ENCODE peak calls at places on chromosomes 1 and 21, in nine cellular contexts. T is mammary epithelial cell, O is RWPE2, E is HCT116, B is DND-41, K is Karpas-422, F is GM23248, Y is heart left ventricle, L is MG63. W is an unnamed sample.
A peak's percentile ranks its signal among the peaks of the same experiment; 100 is the strongest.

GRCh38 chr1:16248603-16249534 is 11.9 kb upstream of the CPLANE2 start:
- DNase-seq in T (peak; percentile 71), O (no peak), B (peak; percentile 59), L (peak; percentile 76), Y (peak; percentile 89), F (peak; percentile 62), K (no peak), E (peak; percentile 13), W (no peak)

GRCh38 chr1:151934048-151934493 is 24.8 kb upstream of the THEM4 start:
- DNase-seq in Y (no peak), K (peak; percentile 90), L (peak; percentile 23), F (peak; percentile 74), O (no peak), T (peak; percentile 57), B (peak; percentile 52), E (no peak), W (no peak)

GRCh38 chr1:182229907-182230522 is 161.6 kb downstream of the GLUL start:
- DNase-seq in F (peak; percentile 42), B (no peak), L (no peak), K (no peak), E (no peak), Y (no peak), O (no peak), T (no peak), W (no peak)

GRCh38 chr1:2290595-2291510 is 62.7 kb downstream of the SKI start:
- DNase-seq in E (no peak), O (peak; percentile 88), F (peak; percentile 99), T (peak; percentile 94), K (peak; percentile 83), Y (peak; percentile 88), B (peak; percentile 90), L (peak; percentile 92), W (peak; percentile 79)

GRCh38 chr1:218259800-218260199 is 25.3 kb upstream of the RRP15 start:
- DNase-seq in E (peak; percentile 7), F (no peak), L (no peak), Y (no peak), O (no peak), T (peak; percentile 7), K (peak; percentile 71), B (no peak), W (no peak)

GRCh38 chr1:33242652-33243051 is 13.6 kb upstream of the ZNF362 start:
- DNase-seq in K (no peak), L (no peak), Y (no peak), B (no peak), F (no peak), T (no peak), E (no peak), O (no peak), W (no peak)

GRCh38 chr1:111275780-111276433 is 14.7 kb upstream of the CHIA start:
- DNase-seq in Y (no peak), E (no peak), B (no peak), F (peak; percentile 8), L (no peak), T (peak; percentile 8), K (no peak), O (no peak), W (no peak)

GRCh38 chr1:202247837-202248795 is 54.5 kb downstream of the LGR6 start:
- DNase-seq in B (no peak), O (peak; percentile 30), E (no peak), F (no peak), Y (no peak), T (no peak), L (no peak), K (no peak), W (no peak)

GRCh38 chr21:43864806-43865470 is at the start of gene AGPAT3:
- DNase-seq in Y (peak; percentile 35), O (no peak), T (no peak), E (no peak), L (peak; percentile 49), F (peak; percentile 51), B (peak; percentile 48), K (peak; percentile 75), W (peak; percentile 30)

GRCh38 chr1:67383999-67384638 is 46.1 kb downstream of the SERBP1 start:
- DNase-seq in Y (no peak), T (no peak), E (no peak), B (no peak), F (no peak), K (no peak), L (no peak), O (no peak), W (no peak)
- H3K9me3 ChIP-seq in Y (peaks cover 6% of the 10 kb centered on the region), T (peaks cover 14% of the 10 kb centered on the region), E (no peaks in the 10 kb centered on the region), B (peaks cover 21% of the 10 kb centered on the region), F (no peaks in the 10 kb centered on the region), K (peaks cover 5% of the 10 kb centered on the region), L (peaks cover 13% of the 10 kb centered on the region), O (peaks cover 8% of the 10 kb centered on the region), W (no peaks in the 10 kb centered on the region)

DNA sequence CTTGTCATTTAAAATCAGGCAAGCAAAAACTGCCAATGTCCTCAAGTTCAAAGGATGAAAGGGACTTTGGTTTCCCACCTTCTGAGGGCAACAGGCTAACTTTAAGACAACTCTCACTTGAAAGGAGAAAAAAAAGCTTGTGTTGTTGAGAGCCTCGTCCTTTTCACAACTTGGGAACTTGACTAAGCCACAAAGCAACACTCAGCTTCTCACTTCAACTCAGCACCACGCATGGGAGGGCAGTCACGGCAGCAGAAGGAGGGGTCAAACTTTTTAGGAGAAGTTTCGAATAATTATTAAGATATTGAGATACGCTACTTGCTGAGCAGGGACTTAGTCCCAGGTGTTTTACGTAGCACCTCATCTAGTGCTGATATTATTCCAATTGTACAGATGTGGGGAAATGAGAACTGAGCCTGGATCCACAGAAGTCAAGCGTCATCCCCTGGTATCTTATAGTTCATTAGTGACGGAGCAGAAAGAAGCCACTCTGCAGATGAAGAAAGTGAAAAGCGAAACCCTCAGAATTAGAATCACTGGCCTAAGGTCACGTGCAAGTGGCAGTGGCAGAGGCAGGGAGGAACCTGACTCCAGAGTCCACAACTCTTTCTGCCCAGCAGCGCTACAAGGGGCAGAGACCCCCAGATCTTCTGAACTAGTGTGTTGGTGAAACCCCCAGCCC is 83.6 kb downstream of the JAK1 start:
- DNase-seq in K (no peak), F (no peak), L (no peak), O (no peak), T (no peak), E (no peak), B (no peak), Y (no peak), W (no peak)
- H3K36me3 ChIP-seq in K (no peaks in the 10 kb centered on the region), F (peaks cover 10% of the 10 kb centered on the region), L (peaks cover 9% of the 10 kb centered on the region), O (peaks cover 4% of the 10 kb centered on the region), T (no peaks in the 10 kb centered on the region), E (no peaks in the 10 kb centered on the region), B (peaks cover 40% of the 10 kb centered on the region), Y (peaks cover 9% of the 10 kb centered on the region), W (peaks cover 31% of the 10 kb centered on the region)

GRCh38 chr1:244322181-244322580 is 129.5 kb downstream of the ADSS2 start:
- DNase-seq in E (no peak), L (no peak), O (no peak), K (no peak), B (no peak), T (no peak), Y (no peak), F (no peak), W (no peak)
- H3K4me3 ChIP-seq in E (no peak overlapping the region), L (no peak overlapping the region), O (no peak overlapping the region), K (no peak overlapping the region), B (no peak overlapping the region), T (no peak overlapping the region), Y (no peak overlapping the region), F (no peak overlapping the region), W (no peak overlapping the region)

DNA sequence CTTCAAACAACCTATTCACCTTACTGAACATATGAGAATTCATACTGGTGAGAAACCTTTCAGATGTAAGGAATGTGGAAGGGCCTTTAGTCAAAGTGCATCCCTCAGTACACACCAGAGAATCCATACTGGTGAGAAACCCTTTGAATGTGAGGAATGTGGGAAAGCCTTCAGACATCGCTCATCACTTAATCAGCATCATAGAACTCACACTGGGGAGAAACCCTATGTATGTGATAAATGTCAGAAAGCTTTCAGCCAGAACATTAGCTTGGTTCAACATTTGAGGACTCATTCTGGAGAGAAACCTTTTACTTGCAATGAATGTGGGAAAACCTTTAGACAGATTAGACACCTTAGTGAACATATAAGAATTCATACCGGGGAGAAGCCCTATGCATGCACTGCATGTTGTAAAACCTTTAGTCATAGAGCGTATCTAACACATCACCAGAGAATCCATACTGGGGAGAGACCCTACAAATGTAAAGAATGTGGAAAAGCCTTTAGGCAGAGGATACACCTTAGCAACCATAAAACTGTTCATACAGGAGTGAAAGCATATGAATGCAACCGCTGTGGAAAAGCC is 13.2 kb upstream of the EXO5 start:
- DNase-seq in K (no peak), E (no peak), O (no peak), T (no peak), B (no peak), Y (no peak), L (no peak), F (no peak), W (no peak)
- H3K9me3 ChIP-seq in K (peaks cover 49% of the 10 kb centered on the region), E (peaks cover 21% of the 10 kb centered on the region), O (peaks cover 43% of the 10 kb centered on the region), T (peaks cover 39% of the 10 kb centered on the region), B (peaks cover 47% of the 10 kb centered on the region), Y (peaks cover 86% of the 10 kb centered on the region), L (peaks cover 37% of the 10 kb centered on the region), F (peaks cover 3% of the 10 kb centered on the region), W (peaks cover 4% of the 10 kb centered on the region)

GRCh38 chr1:231232870-231233734 is 7.9 kb upstream of the GNPAT start:
- DNase-seq in L (no peak), T (no peak), E (no peak), O (no peak), Y (no peak), F (no peak), B (no peak), K (no peak), W (no peak)
- H3K36me3 ChIP-seq in L (peaks cover 29% of the 10 kb centered on the region), T (peaks cover 9% of the 10 kb centered on the region), E (peaks cover 6% of the 10 kb centered on the region), O (peaks cover 5% of the 10 kb centered on the region), Y (peaks cover 6% of the 10 kb centered on the region), F (peaks cover 4% of the 10 kb centered on the region), B (peaks cover 64% of the 10 kb centered on the region), K (peaks cover 27% of the 10 kb centered on the region), W (no peaks in the 10 kb centered on the region)

GRCh38 chr21:42363331-42363730 is 3.0 kb downstream of the TFF1 start:
- DNase-seq in F (no peak), B (no peak), T (no peak), E (no peak), Y (no peak), K (no peak), L (no peak), O (no peak), W (no peak)

GRCh38 chr21:42367379-42368165 is 1.2 kb upstream of the TFF1 start:
- DNase-seq in T (no peak), O (no peak), L (no peak), B (no peak), F (no peak), K (no peak), E (no peak), Y (no peak), W (no peak)

GRCh38 chr21:42366292-42367010 is at the start of gene TFF1:
- DNase-seq in K (no peak), E (no peak), O (no peak), B (no peak), Y (no peak), F (peak; percentile 7), L (no peak), T (no peak), W (no peak)

GRCh38 chr21:42364304-42364865 is 1.9 kb downstream of the TFF1 start:
- DNase-seq in L (no peak), F (no peak), Y (no peak), O (no peak), B (no peak), T (no peak), E (no peak), K (no peak), W (no peak)

GRCh38 chr21:42365770-42366169 is 565 bp downstream of the TFF1 start:
- DNase-seq in O (no peak), Y (no peak), E (no peak), B (no peak), L (no peak), F (no peak), T (no peak), K (no peak), W (no peak)
- H3K4me3 ChIP-seq in O (no peak overlapping the region), Y (no peak overlapping the region), E (no peak overlapping the region), B (no peak overlapping the region), L (no peak overlapping the region), F (no peak overlapping the region), T (no peak overlapping the region), K (no peak overlapping the region), W (no peak overlapping the region)

W was measured in naive thymus-derived CD4-positive, alpha-beta T cell.